ENCODE peak calls at places on chromosomes 12 and 14, in eight cellular contexts. S, C, F, A, L, W, N and B are unnamed samples.

GRCh38 chr12:51368640-51369517 is 22.3 kb downstream of the GALNT6 start:
- DNase-seq in S (no peak), C (peak; percentile 61), F (no peak), A (peak; percentile 55), L (no peak), W (peak; percentile 84), N (no peak), B (no peak)

GRCh38 chr12:95634622-95635621 is 83.6 kb upstream of the USP44 start:
- DNase-seq in S (no peak), C (peak; percentile 54), F (no peak), A (peak; percentile 53), L (no peak), W (peak; percentile 60), N (peak; percentile 82), B (peak; percentile 55)

GRCh38 chr12:93699271-93700141 is 22.3 kb downstream of the CRADD start:
- DNase-seq in S (no peak), C (peak; percentile 80), F (peak; percentile 64), A (peak; percentile 84), L (no peak), W (peak; percentile 96), N (peak; percentile 76), B (peak; percentile 61)

GRCh38 chr14:104912053-104912452 is 12.6 kb upstream of the PLD4 start:
- DNase-seq in S (no peak), C (no peak), F (no peak), A (no peak), L (no peak), W (no peak), N (no peak), B (no peak)

GRCh38 chr12:47770086-47770726 is 2.8 kb upstream of the SLC48A1 start:
- DNase-seq in S (no peak), C (peak; percentile 70), F (no peak), A (no peak), L (no peak), W (no peak), N (no peak), B (no peak)

GRCh38 chr12:57262126-57262822 is 11.3 kb upstream of the STAC3 start:
- DNase-seq in S (no peak), C (no peak), F (no peak), A (no peak), L (no peak), W (no peak), N (no peak), B (no peak)

GRCh38 chr12:19110541-19110940 is 19.0 kb upstream of the PLEKHA5 start:
- DNase-seq in S (no peak), C (peak; percentile 47), F (no peak), A (no peak), L (no peak), W (peak; percentile 60), N (no peak), B (no peak)

GRCh38 chr12:57242329-57242690 is 8.7 kb downstream of the STAC3 start:
- DNase-seq in S (no peak), C (no peak), F (no peak), A (no peak), L (peak; percentile 55), W (no peak), N (no peak), B (no peak)

GRCh38 chr14:105537580-105538474 is 11.4 kb downstream of the TMEM121 start:
- DNase-seq in S (no peak), C (peak; percentile 13), F (no peak), A (no peak), L (peak; percentile 12), W (no peak), N (no peak), B (no peak)

GRCh38 chr14:98924046-98924445 is 348.0 kb downstream of the BCL11B start:
- DNase-seq in S (no peak), C (no peak), F (no peak), A (no peak), L (no peak), W (no peak), N (no peak), B (no peak)

GRCh38 chr14:92680781-92681650 is 67.4 kb downstream of the LGMN start:
- DNase-seq in S (peak; percentile 57), C (peak; percentile 77), F (peak; percentile 25), A (peak; percentile 77), L (peak; percentile 9), W (peak; percentile 29), N (peak; percentile 45), B (no peak)

GRCh38 chr14:41642402-41643195 is 35.9 kb downstream of the LRFN5 start:
- DNase-seq in S (no peak), C (no peak), F (no peak), A (no peak), L (no peak), W (no peak), N (no peak), B (no peak)

GRCh38 chr14:103629503-103630121 is 601 bp downstream of the KLC1 start:
- DNase-seq in S (peak; percentile 36), C (peak; percentile 20), F (no peak), A (no peak), L (no peak), W (no peak), N (no peak), B (no peak)

GRCh38 chr14:65565948-65566347 is 153.4 kb downstream of the FUT8 start:
- DNase-seq in S (no peak), C (peak; percentile 28), F (no peak), A (no peak), L (no peak), W (peak; percentile 21), N (no peak), B (no peak)

GRCh38 chr12:113462117-113462774 is 9.4 kb downstream of the LHX5 start:
- DNase-seq in S (peak; percentile 66), C (peak; percentile 81), F (peak; percentile 24), A (peak; percentile 68), L (peak; percentile 49), W (peak; percentile 37), N (peak; percentile 29), B (peak; percentile 20)

GRCh38 chr14:63134801-63135200 is 69.4 kb upstream of the RHOJ start:
- DNase-seq in S (no peak), C (peak; percentile 31), F (no peak), A (peak; percentile 16), L (peak; percentile 17), W (peak; percentile 24), N (no peak), B (no peak)